ENCODE peak calls at places on chromosomes 7 and 10, in eight cellular contexts. One of them, this sample, is unnamed.

GRCh38 chr10:83274088-83274487 is 865.2 kb upstream of the GHITM start:
- DNase-seq in NCI-H187: no peak
- DNase-seq in uterus: no peak
- DNase-seq in body of pancreas: no peak
- DNase-seq in GM04504: no peak
- DNase-seq in CD4-positive, alpha-beta memory T cell: no peak
- DNase-seq in iPS-NIHi11: no peak
- DNase-seq in effector memory CD4-positive, alpha-beta T cell: no peak
- DNase-seq in this sample: no peak

GRCh38 chr10:76881477-76882220 is 756.0 kb downstream of the KCNMA1 start:
- DNase-seq in CD4-positive, alpha-beta memory T cell: no peak
- DNase-seq in uterus: no peak
- DNase-seq in body of pancreas: no peak
- DNase-seq in GM04504: peak
- DNase-seq in NCI-H187: no peak
- DNase-seq in effector memory CD4-positive, alpha-beta T cell: no peak
- DNase-seq in iPS-NIHi11: no peak
- DNase-seq in this sample: no peak

GRCh38 chr10:112379635-112380296 is 5.8 kb downstream of the ACSL5 start:
- DNase-seq in body of pancreas: no peak
- DNase-seq in CD4-positive, alpha-beta memory T cell: no peak
- DNase-seq in effector memory CD4-positive, alpha-beta T cell: no peak
- DNase-seq in NCI-H187: no peak
- DNase-seq in uterus: no peak
- DNase-seq in iPS-NIHi11: no peak
- DNase-seq in GM04504: no peak
- DNase-seq in this sample: no peak

GRCh38 chr10:81027223-81027622 is 489.5 kb downstream of the SH2D4B start:
- DNase-seq in CD4-positive, alpha-beta memory T cell: no peak
- DNase-seq in body of pancreas: no peak
- DNase-seq in iPS-NIHi11: no peak
- DNase-seq in effector memory CD4-positive, alpha-beta T cell: no peak
- DNase-seq in GM04504: no peak
- DNase-seq in uterus: no peak
- DNase-seq in NCI-H187: no peak
- DNase-seq in this sample: no peak

GRCh38 chr7:1454471-1455065 is 4.7 kb downstream of the MICALL2 start:
- DNase-seq in GM04504: no peak
- DNase-seq in NCI-H187: no peak
- DNase-seq in body of pancreas: no peak
- DNase-seq in CD4-positive, alpha-beta memory T cell: no peak
- DNase-seq in uterus: no peak
- DNase-seq in effector memory CD4-positive, alpha-beta T cell: no peak
- DNase-seq in iPS-NIHi11: no peak
- DNase-seq in this sample: no peak

GRCh38 chr7:28649189-28649588 is 236.9 kb downstream of the CREB5 start:
- DNase-seq in uterus: no peak
- DNase-seq in CD4-positive, alpha-beta memory T cell: no peak
- DNase-seq in effector memory CD4-positive, alpha-beta T cell: no peak
- DNase-seq in GM04504: no peak
- DNase-seq in NCI-H187: no peak
- DNase-seq in iPS-NIHi11: no peak
- DNase-seq in body of pancreas: no peak
- DNase-seq in this sample: no peak

GRCh38 chr7:91083855-91084644 is 180.2 kb upstream of the FZD1 start:
- DNase-seq in body of pancreas: no peak
- DNase-seq in NCI-H187: no peak
- DNase-seq in effector memory CD4-positive, alpha-beta T cell: no peak
- DNase-seq in iPS-NIHi11: no peak
- DNase-seq in uterus: no peak
- DNase-seq in CD4-positive, alpha-beta memory T cell: no peak
- DNase-seq in GM04504: no peak
- DNase-seq in this sample: peak

GRCh38 chr10:15603446-15604011 is 116.2 kb downstream of the ITGA8 start:
- DNase-seq in CD4-positive, alpha-beta memory T cell: no peak
- DNase-seq in uterus: no peak
- DNase-seq in NCI-H187: no peak
- DNase-seq in GM04504: no peak
- DNase-seq in effector memory CD4-positive, alpha-beta T cell: no peak
- DNase-seq in iPS-NIHi11: no peak
- DNase-seq in body of pancreas: no peak
- DNase-seq in this sample: no peak

GRCh38 chr10:62805139-62806092 is 896 bp downstream of the ADO start:
- DNase-seq in iPS-NIHi11: peak
- DNase-seq in uterus: peak
- DNase-seq in GM04504: no peak
- DNase-seq in CD4-positive, alpha-beta memory T cell: no peak
- DNase-seq in NCI-H187: no peak
- DNase-seq in body of pancreas: peak
- DNase-seq in effector memory CD4-positive, alpha-beta T cell: peak
- DNase-seq in this sample: no peak

GRCh38 chr10:97176226-97176625 is 9.5 kb downstream of the SLIT1 start:
- DNase-seq in uterus: no peak
- DNase-seq in NCI-H187: no peak
- DNase-seq in body of pancreas: no peak
- DNase-seq in GM04504: no peak
- DNase-seq in iPS-NIHi11: no peak
- DNase-seq in effector memory CD4-positive, alpha-beta T cell: no peak
- DNase-seq in CD4-positive, alpha-beta memory T cell: no peak
- DNase-seq in this sample: no peak

GRCh38 chr7:141960687-141961422 is 12.7 kb downstream of the TAS2R38 start:
- DNase-seq in body of pancreas: no peak
- DNase-seq in NCI-H187: no peak
- DNase-seq in CD4-positive, alpha-beta memory T cell: no peak
- DNase-seq in effector memory CD4-positive, alpha-beta T cell: no peak
- DNase-seq in uterus: no peak
- DNase-seq in GM04504: no peak
- DNase-seq in iPS-NIHi11: no peak
- DNase-seq in this sample: no peak

GRCh38 chr7:36115448-36116321 is 37.4 kb upstream of the EEPD1 start:
- DNase-seq in NCI-H187: no peak
- DNase-seq in uterus: peak
- DNase-seq in GM04504: peak
- DNase-seq in effector memory CD4-positive, alpha-beta T cell: peak
- DNase-seq in iPS-NIHi11: no peak
- DNase-seq in body of pancreas: peak
- DNase-seq in CD4-positive, alpha-beta memory T cell: no peak
- DNase-seq in this sample: peak

GRCh38 chr10:96606216-96606615 is 19.4 kb upstream of the TM9SF3 start:
- DNase-seq in iPS-NIHi11: no peak
- DNase-seq in uterus: no peak
- DNase-seq in CD4-positive, alpha-beta memory T cell: no peak
- DNase-seq in body of pancreas: no peak
- DNase-seq in GM04504: no peak
- DNase-seq in effector memory CD4-positive, alpha-beta T cell: no peak
- DNase-seq in NCI-H187: no peak
- DNase-seq in this sample: no peak

GRCh38 chr10:125001313-125002043 is 59.6 kb downstream of the ZRANB1 start:
- DNase-seq in CD4-positive, alpha-beta memory T cell: no peak
- DNase-seq in body of pancreas: peak
- DNase-seq in GM04504: no peak
- DNase-seq in effector memory CD4-positive, alpha-beta T cell: no peak
- DNase-seq in uterus: no peak
- DNase-seq in NCI-H187: no peak
- DNase-seq in iPS-NIHi11: no peak
- DNase-seq in this sample: peak

GRCh38 chr10:76975131-76975530 is 662.5 kb downstream of the KCNMA1 start:
- DNase-seq in iPS-NIHi11: no peak
- DNase-seq in NCI-H187: no peak
- DNase-seq in CD4-positive, alpha-beta memory T cell: no peak
- DNase-seq in body of pancreas: no peak
- DNase-seq in effector memory CD4-positive, alpha-beta T cell: no peak
- DNase-seq in GM04504: no peak
- DNase-seq in uterus: no peak
- DNase-seq in this sample: no peak

This sample was measured in aorta.